ENCODE peak calls at places on chromosomes 16 and 17, in six cellular contexts. T is MCF 10A; V is hippocampal formation; J is fibroblast of the conjunctiva; Z is stimulated activated naive CD8-positive, alpha-beta T cell treated with anti-CD3 and anti-CD28 coated beads, Interleukin-15, Interleukin-2, amounts not matched to agents 100 U/mL and 50 U/mL, for 24 hours; W is NCI-H2107. X is an unnamed sample.

GRCh38 chr16:88453621-88454314 is 688 bp downstream of the ZFPM1 start:
- DNase-seq in T (no peak), V (no peak), J (no peak), Z (peak), W (no peak), X (peak)

GRCh38 chr16:66928702-66929388 is 3.5 kb upstream of the RRAD start:
- DNase-seq in T (peak), V (no peak), J (no peak), Z (peak), W (no peak), X (peak)

GRCh38 chr16:51151951-51152663 is 1.0 kb upstream of the SALL1 start:
- DNase-seq in T (no peak), V (peak), J (peak), Z (no peak), W (peak), X (no peak)

GRCh38 chr16:29849505-29849904 is 13.5 kb downstream of the CDIPT start:
- DNase-seq in T (no peak), V (no peak), J (no peak), Z (no peak), W (no peak), X (no peak)

GRCh38 chr16:3112058-3112880 is at the start of gene ZNF205:
- DNase-seq in T (peak), V (peak), J (no peak), Z (no peak), W (peak), X (no peak)

GRCh38 chr17:3770471-3770870 is 30.5 kb downstream of the ITGAE start:
- DNase-seq in T (no peak), V (no peak), J (no peak), Z (peak), W (no peak), X (no peak)

GRCh38 chr16:87657621-87658192 is 55.4 kb downstream of the JPH3 start:
- DNase-seq in T (peak), V (no peak), J (no peak), Z (peak), W (no peak), X (no peak)

GRCh38 chr17:69961488-69962145 is 113.4 kb upstream of the KCNJ16 start:
- DNase-seq in T (no peak), V (no peak), J (no peak), Z (no peak), W (no peak), X (no peak)

GRCh38 chr17:52140601-52141000 is 17.9 kb downstream of the CA10 start:
- DNase-seq in T (no peak), V (no peak), J (no peak), Z (no peak), W (no peak), X (no peak)

GRCh38 chr17:72150632-72151460 is 30.0 kb downstream of the SOX9 start:
- DNase-seq in T (no peak), V (peak), J (no peak), Z (no peak), W (no peak), X (no peak)

GRCh38 chr17:58249270-58250133 is 11.1 kb downstream of the LPO start:
- DNase-seq in T (peak), V (peak), J (peak), Z (peak), W (peak), X (peak)

GRCh38 chr17:44645341-44645740 is 10.9 kb upstream of the MEIOC start:
- DNase-seq in T (no peak), V (no peak), J (no peak), Z (no peak), W (no peak), X (no peak)

GRCh38 chr16:48561960-48562393 is 48.0 kb downstream of the N4BP1 start:
- DNase-seq in T (no peak), V (peak), J (no peak), Z (no peak), W (no peak), X (no peak)

GRCh38 chr17:12024332-12024731 is 3.7 kb downstream of the MAP2K4 start:
- DNase-seq in T (peak), V (no peak), J (no peak), Z (no peak), W (no peak), X (no peak)

GRCh38 chr16:86597880-86598606 is 19.7 kb downstream of the FOXL1 start:
- DNase-seq in T (no peak), V (no peak), J (no peak), Z (no peak), W (no peak), X (no peak)

GRCh38 chr16:74726736-74727135 is 26.1 kb upstream of the MLKL start:
- DNase-seq in T (peak), V (no peak), J (no peak), Z (peak), W (no peak), X (peak)

GRCh38 chr17:82943751-82944150 is 103.9 kb upstream of the ZNF750 start:
- DNase-seq in T (no peak), V (no peak), J (no peak), Z (no peak), W (no peak), X (no peak)

GRCh38 chr16:74951206-74951605 is 33.7 kb downstream of the WDR59 start:
- DNase-seq in T (no peak), V (no peak), J (no peak), Z (no peak), W (no peak), X (no peak)

GRCh38 chr17:28524476-28525415 is 18.6 kb downstream of the FOXN1 start:
- DNase-seq in T (peak), V (no peak), J (no peak), Z (no peak), W (no peak), X (no peak)

GRCh38 chr17:65750678-65751077 is 189.2 kb upstream of the AXIN2 start:
- DNase-seq in T (peak), V (no peak), J (peak), Z (peak), W (no peak), X (peak)

GRCh38 chr17:39027037-39027436 is 59.8 kb upstream of the FBXO47 start:
- DNase-seq in T (peak), V (no peak), J (no peak), Z (peak), W (peak), X (peak)

GRCh38 chr17:18224428-18225120 is 861 bp upstream of the LLGL1 start:
- DNase-seq in T (no peak), V (no peak), J (no peak), Z (no peak), W (no peak), X (no peak)

X was measured in activated CD4-positive, alpha-beta memory T cell treated with anti-CD3 and anti-CD28 coated beads for 36 hours.